ENCODE peak calls at places on chromosomes 2 and 18, in six cellular contexts. J is HepG2, F is K562, W is HCT116, A is H1, C is GM12878. L is an unnamed sample.

GRCh38 chr2:128557841-128558241 is 239.2 kb upstream of the HS6ST1 start:
- DNase-seq in J (no peak), F (no peak), W (no peak), A (no peak), C (no peak), L (no peak)

GRCh38 chr18:66136039-66136438 is 385.2 kb downstream of the CDH7 start:
- DNase-seq in J (no peak), F (no peak), W (no peak), A (peak; percentile 43), C (no peak), L (peak; percentile 27)

GRCh38 chr2:63738019-63738418 is 103.7 kb upstream of the UGP2 start:
- DNase-seq in J (no peak), F (no peak), W (no peak), A (no peak), C (no peak), L (no peak)

GRCh38 chr2:111898703-111899514 is 502 bp downstream of the MERTK start:
- DNase-seq in J (no peak), F (no peak), W (no peak), A (no peak), C (no peak), L (peak; percentile 16)

GRCh38 chr18:29712785-29713184 is 1329.8 kb downstream of the DSC3 start:
- DNase-seq in J (no peak), F (no peak), W (no peak), A (no peak), C (no peak), L (no peak)

GRCh38 chr18:62690416-62690815 is 24.9 kb upstream of the PHLPP1 start:
- DNase-seq in J (peak; percentile 15), F (no peak), W (no peak), A (no peak), C (no peak), L (no peak)

GRCh38 chr2:64942693-64943092 is 46.5 kb upstream of the SLC1A4 start:
- DNase-seq in J (no peak), F (no peak), W (no peak), A (no peak), C (no peak), L (no peak)

GRCh38 chr2:109381327-109381820 is 232.4 kb downstream of the SEPTIN10 start:
- DNase-seq in J (no peak), F (no peak), W (no peak), A (no peak), C (no peak), L (no peak)

GRCh38 chr2:37892436-37893114 is 32.5 kb upstream of the RMDN2 start:
- DNase-seq in J (no peak), F (no peak), W (no peak), A (no peak), C (peak; percentile 69), L (no peak)

GRCh38 chr18:55494899-55495298 is 93.1 kb downstream of the TCF4 start:
- DNase-seq in J (no peak), F (no peak), W (no peak), A (no peak), C (no peak), L (no peak)

GRCh38 chr2:172922294-172922693 is 153.4 kb upstream of the MAP3K20 start:
- DNase-seq in J (no peak), F (no peak), W (no peak), A (no peak), C (no peak), L (no peak)

GRCh38 chr18:36269157-36269556 is 28.4 kb upstream of the FHOD3 start:
- DNase-seq in J (no peak), F (no peak), W (no peak), A (no peak), C (no peak), L (no peak)

GRCh38 chr2:187264612-187265011 is 183.4 kb downstream of the CALCRL start:
- DNase-seq in J (no peak), F (no peak), W (no peak), A (no peak), C (no peak), L (no peak)

GRCh38 chr2:187266147-187266546 is 181.9 kb downstream of the CALCRL start:
- DNase-seq in J (no peak), F (no peak), W (no peak), A (no peak), C (no peak), L (no peak)

GRCh38 chr2:187261705-187262104 is 186.3 kb downstream of the CALCRL start:
- DNase-seq in J (no peak), F (no peak), W (no peak), A (no peak), C (no peak), L (no peak)

DNA sequence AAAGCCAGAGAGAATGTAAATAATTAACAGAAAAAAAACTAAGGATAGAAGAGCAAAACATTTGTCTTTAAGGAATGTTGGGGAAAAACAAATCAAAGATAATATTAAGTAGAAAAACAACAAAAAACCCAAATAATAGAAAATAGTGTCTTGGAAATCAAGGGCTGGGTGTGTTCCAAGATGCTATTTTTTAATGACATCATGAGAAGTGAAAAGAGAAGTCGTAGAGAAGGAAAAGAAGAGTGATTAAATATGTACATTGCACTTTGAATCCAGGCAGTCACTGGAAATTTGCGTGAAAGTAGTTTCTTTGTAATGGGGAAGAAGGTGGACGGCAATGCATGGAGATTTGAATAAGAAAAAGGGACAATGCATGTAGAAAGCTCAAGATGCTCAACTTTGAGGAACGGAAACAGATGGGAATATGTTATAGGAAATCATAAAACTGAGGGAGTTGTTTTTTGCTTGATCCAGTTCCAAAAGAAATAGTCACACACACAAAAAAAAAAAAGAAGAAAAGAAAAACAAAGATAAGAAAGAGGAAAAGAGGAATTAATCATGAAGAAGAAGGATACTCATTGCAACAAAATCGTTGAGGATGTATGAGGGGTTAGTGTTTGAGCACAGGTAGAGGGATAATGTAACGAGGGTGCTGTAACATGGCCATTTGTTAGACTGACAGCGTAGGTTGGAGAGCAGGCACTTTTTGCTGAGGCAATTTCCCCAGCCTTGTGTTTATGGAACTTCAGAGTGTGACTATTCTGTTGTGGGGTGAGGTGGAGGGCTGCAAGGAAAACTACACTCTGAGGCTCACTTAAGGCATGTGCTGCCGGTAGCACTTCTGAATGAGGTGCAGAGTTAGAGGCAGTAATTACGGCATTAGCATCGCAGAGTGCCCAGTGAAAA is 184.1 kb downstream of the CALCRL start:
- DNase-seq in J (no peak), F (no peak), W (no peak), A (no peak), C (no peak), L (peak; percentile 23)
- TF ChIP-seq ZNF274 in J (no peak), F (no peak), W (no peak), A (no peak), C (no peak), L (no peak)

GRCh38 chr2:203891474-203891873 is 23.9 kb downstream of the CTLA4 start:
- DNase-seq in J (no peak), F (no peak), W (no peak), A (no peak), C (no peak), L (no peak)
- TF ChIP-seq YY1 in J (no peak), F (no peak), W (no peak), A (no peak), C (no peak), L (no peak)

DNA sequence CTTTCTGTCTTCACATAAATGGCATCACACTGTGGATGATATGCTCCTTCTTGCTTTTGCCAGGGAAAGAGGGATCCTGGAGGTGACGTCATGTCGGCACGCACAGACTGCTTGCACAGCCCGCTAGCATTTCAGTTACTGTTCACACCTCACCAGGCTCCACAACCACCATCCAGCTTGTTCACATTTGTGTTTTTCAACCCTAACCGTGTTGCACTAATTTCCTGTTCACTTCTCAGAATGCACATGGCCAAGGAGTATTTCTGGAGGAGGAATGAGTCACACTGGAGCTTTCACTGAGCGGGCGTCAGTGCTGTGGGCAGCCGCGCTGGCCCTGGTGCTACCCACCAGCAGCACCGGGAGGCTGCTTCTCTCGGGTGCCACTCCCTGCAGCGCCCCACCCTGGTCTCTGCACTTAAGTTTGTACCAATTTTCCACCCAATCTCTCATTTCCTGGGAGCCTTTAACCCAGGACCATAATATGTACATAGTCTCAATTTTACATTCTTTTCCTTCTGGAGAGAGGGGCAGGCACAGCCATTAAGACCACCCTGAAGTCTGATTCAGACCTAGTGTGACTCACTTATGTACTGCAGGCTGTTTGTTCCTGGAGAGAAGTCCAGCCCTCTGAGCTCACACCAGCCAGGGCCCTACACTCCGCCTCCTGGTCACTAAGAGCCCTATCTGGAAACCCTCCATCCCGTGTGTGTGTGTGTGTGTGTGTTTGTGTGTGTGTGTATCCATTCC is 65.1 kb downstream of the MBP start:
- DNase-seq in J (peak; percentile 34), F (no peak), W (peak; percentile 75), A (no peak), C (peak; percentile 59), L (no peak)
- H3K4me1 ChIP-seq in J (peaks cover 22% of the 10 kb centered on the region), F (no peaks in the 10 kb centered on the region), W (peaks cover 52% of the 10 kb centered on the region), A (no peaks in the 10 kb centered on the region), C (peaks cover 71% of the 10 kb centered on the region), L (peaks cover 6% of the 10 kb centered on the region)

DNA sequence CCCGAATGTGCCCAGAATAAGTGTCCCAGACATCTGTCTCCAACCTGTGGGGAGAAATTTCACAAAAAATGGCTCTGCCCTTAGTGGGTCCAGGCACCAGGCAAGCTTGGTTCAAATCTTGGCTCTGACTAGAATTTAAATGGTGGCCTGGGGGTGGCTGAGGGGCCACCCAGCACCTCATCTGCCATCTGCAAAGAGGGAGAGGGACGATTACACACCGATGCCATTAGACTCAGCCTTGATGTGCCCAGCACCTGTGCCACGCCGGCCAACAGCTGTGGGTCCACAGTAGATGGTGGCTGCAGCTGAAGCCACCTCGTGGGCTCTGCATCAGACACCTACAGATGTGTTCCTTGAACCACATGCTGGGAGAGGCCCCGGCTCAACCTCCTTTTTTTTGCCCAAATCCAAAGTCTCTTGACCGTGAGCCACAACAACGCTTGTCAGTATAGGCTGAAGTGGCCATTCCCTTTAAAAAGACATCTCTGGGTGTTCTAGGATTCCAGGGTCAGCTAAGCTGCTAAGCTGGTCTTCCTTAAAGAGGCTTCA is 222.0 kb upstream of the RAB6C start:
- DNase-seq in J (no peak), F (no peak), W (no peak), A (no peak), C (no peak), L (no peak)
- TF ChIP-seq ZNF274 in J (no peak), F (no peak), W (no peak), A (no peak), C (no peak), L (no peak)

GRCh38 chr2:74587664-74588277 is 33.3 kb downstream of the DOK1 start:
- DNase-seq in J (peak; percentile 77), F (peak; percentile 74), W (peak; percentile 8), A (peak; percentile 33), C (no peak), L (peak; percentile 54)

GRCh38 chr2:74583504-74583903 is 29.0 kb downstream of the DOK1 start:
- DNase-seq in J (peak; percentile 80), F (no peak), W (peak; percentile 21), A (no peak), C (no peak), L (peak; percentile 13)

GRCh38 chr2:74584088-74584645 is 29.6 kb downstream of the DOK1 start:
- DNase-seq in J (no peak), F (no peak), W (no peak), A (no peak), C (peak; percentile 53), L (no peak)

GRCh38 chr2:74585406-74586182 is 31.1 kb downstream of the DOK1 start:
- DNase-seq in J (no peak), F (peak; percentile 37), W (no peak), A (no peak), C (no peak), L (no peak)

GRCh38 chr2:74588664-74589063 is 34.1 kb downstream of the DOK1 start:
- DNase-seq in J (no peak), F (no peak), W (no peak), A (no peak), C (no peak), L (no peak)
- TF ChIP-seq YY1 in J (no peak), F (no peak), W (no peak), A (no peak), C (no peak), L (no peak)

GRCh38 chr2:227508001-227508400 is 36.0 kb downstream of the AGFG1 start:
- DNase-seq in J (no peak), F (no peak), W (no peak), A (no peak), C (no peak), L (no peak)
- H3K4me1 ChIP-seq in J (peaks cover 41% of the 10 kb centered on the region), F (peaks cover 32% of the 10 kb centered on the region), W (peaks cover 59% of the 10 kb centered on the region), A (peaks cover 6% of the 10 kb centered on the region), C (peaks cover 27% of the 10 kb centered on the region), L (no peaks in the 10 kb centered on the region)